ENCODE peak calls at places on chromosomes 13 and 19, in seven cellular contexts. G, W, B, S, C, N and I are unnamed samples.

GRCh38 chr13:28558126-28558525 is 63.2 kb upstream of the FLT1 start:
- DNase-seq in G (no peak), W (no peak), B (peak; percentile 83), S (peak; percentile 54), C (no peak), N (no peak), I (peak; percentile 74)

GRCh38 chr13:29594710-29595379 is 643 bp downstream of the SLC7A1 start:
- DNase-seq in G (no peak), W (peak; percentile 39), B (no peak), S (peak; percentile 66), C (no peak), N (no peak), I (peak; percentile 71)

GRCh38 chr13:101258071-101258470 is 158.2 kb downstream of the NALCN start:
- DNase-seq in G (no peak), W (no peak), B (peak; percentile 23), S (peak; percentile 64), C (no peak), N (no peak), I (peak; percentile 91)

GRCh38 chr13:30869491-30869890 is 36.6 kb upstream of the MEDAG start:
- DNase-seq in G (no peak), W (no peak), B (no peak), S (no peak), C (no peak), N (no peak), I (no peak)

GRCh38 chr19:29495971-29496441 is 29.8 kb upstream of the VSTM2B start:
- DNase-seq in G (no peak), W (no peak), B (no peak), S (no peak), C (no peak), N (no peak), I (no peak)

GRCh38 chr19:17766543-17767131 is 15.4 kb downstream of the FCHO1 start:
- DNase-seq in G (peak; percentile 81), W (peak; percentile 66), B (peak; percentile 42), S (peak; percentile 84), C (peak; percentile 27), N (peak; percentile 10), I (peak; percentile 87)

GRCh38 chr13:99062593-99062992 is 84.7 kb upstream of the DOCK9 start:
- DNase-seq in G (no peak), W (no peak), B (no peak), S (peak; percentile 53), C (no peak), N (no peak), I (peak; percentile 41)

GRCh38 chr19:2080336-2080988 is 15.7 kb downstream of the MOB3A start:
- DNase-seq in G (no peak), W (no peak), B (no peak), S (peak; percentile 55), C (no peak), N (no peak), I (no peak)

GRCh38 chr19:13918726-13919411 is 12.9 kb downstream of the CC2D1A start:
- DNase-seq in G (no peak), W (no peak), B (no peak), S (no peak), C (no peak), N (no peak), I (no peak)

GRCh38 chr13:75873499-75873898 is 237.4 kb downstream of the LMO7 start:
- DNase-seq in G (no peak), W (no peak), B (no peak), S (no peak), C (no peak), N (no peak), I (no peak)

GRCh38 chr19:47272448-47273312 is 2.0 kb upstream of the INAFM1 start:
- DNase-seq in G (no peak), W (no peak), B (no peak), S (no peak), C (peak; percentile 50), N (no peak), I (no peak)

GRCh38 chr13:113862766-113863510 is 938 bp downstream of the GAS6 start:
- DNase-seq in G (peak; percentile 36), W (no peak), B (no peak), S (peak; percentile 48), C (no peak), N (no peak), I (peak; percentile 63)

GRCh38 chr19:40143612-40144011 is 47.6 kb upstream of the MAP3K10 start:
- DNase-seq in G (no peak), W (no peak), B (no peak), S (no peak), C (no peak), N (peak; percentile 5), I (no peak)

GRCh38 chr13:58300224-58300623 is 668.7 kb downstream of the PCDH17 start:
- DNase-seq in G (no peak), W (no peak), B (no peak), S (no peak), C (no peak), N (no peak), I (no peak)

GRCh38 chr19:18349524-18350128 is 9.2 kb downstream of the PGPEP1 start:
- DNase-seq in G (no peak), W (no peak), B (no peak), S (peak; percentile 67), C (no peak), N (peak; percentile 3), I (peak; percentile 59)